ENCODE peak calls at places on chromosomes 13 and 19, in eight cellular contexts. B, M, E, Q, K, A, V and R are unnamed samples.

GRCh38 chr19:40191836-40192646 is 815 bp downstream of the MAP3K10 start:
- DNase-seq in B (peak), M (no peak), E (peak), Q (peak), K (peak), A (peak), V (peak), R (peak)

GRCh38 chr13:114130708-114131580 is 1.5 kb downstream of the RASA3 start:
- DNase-seq in B (peak), M (no peak), E (peak), Q (peak), K (peak), A (peak), V (no peak), R (peak)

GRCh38 chr19:15128162-15128770 is 21.1 kb downstream of the SYDE1 start:
- DNase-seq in B (no peak), M (no peak), E (peak), Q (no peak), K (no peak), A (no peak), V (no peak), R (no peak)

GRCh38 chr13:51902776-51903175 is 41.0 kb downstream of the CCDC70 start:
- DNase-seq in B (no peak), M (no peak), E (no peak), Q (no peak), K (no peak), A (peak), V (no peak), R (no peak)

GRCh38 chr13:46405457-46405856 is 18.4 kb upstream of the RUBCNL start:
- DNase-seq in B (no peak), M (no peak), E (no peak), Q (no peak), K (no peak), A (peak), V (no peak), R (no peak)

GRCh38 chr13:31965361-31966066 is 66.1 kb upstream of the FRY start:
- DNase-seq in B (no peak), M (no peak), E (peak), Q (no peak), K (peak), A (peak), V (no peak), R (no peak)

GRCh38 chr19:16363852-16364230 is 39.2 kb downstream of the KLF2 start:
- DNase-seq in B (no peak), M (no peak), E (no peak), Q (no peak), K (no peak), A (no peak), V (no peak), R (no peak)

GRCh38 chr19:46915386-46915785 is 54.6 kb downstream of the ARHGAP35 start:
- DNase-seq in B (no peak), M (no peak), E (no peak), Q (no peak), K (no peak), A (no peak), V (no peak), R (no peak)

GRCh38 chr13:30743319-30744055 is 8.1 kb downstream of the ALOX5AP start:
- DNase-seq in B (peak), M (peak), E (peak), Q (no peak), K (peak), A (peak), V (no peak), R (no peak)

GRCh38 chr13:108919036-108919907 is 289.9 kb downstream of the MYO16 start:
- DNase-seq in B (no peak), M (peak), E (peak), Q (no peak), K (peak), A (no peak), V (no peak), R (no peak)

GRCh38 chr13:23960566-23961156 is 63.4 kb upstream of the C1QTNF9B start:
- DNase-seq in B (no peak), M (no peak), E (peak), Q (no peak), K (peak), A (peak), V (no peak), R (peak)

GRCh38 chr13:105642511-105642958 is 892.9 kb downstream of the EFNB2 start:
- DNase-seq in B (no peak), M (no peak), E (peak), Q (no peak), K (peak), A (no peak), V (no peak), R (no peak)

DNA sequence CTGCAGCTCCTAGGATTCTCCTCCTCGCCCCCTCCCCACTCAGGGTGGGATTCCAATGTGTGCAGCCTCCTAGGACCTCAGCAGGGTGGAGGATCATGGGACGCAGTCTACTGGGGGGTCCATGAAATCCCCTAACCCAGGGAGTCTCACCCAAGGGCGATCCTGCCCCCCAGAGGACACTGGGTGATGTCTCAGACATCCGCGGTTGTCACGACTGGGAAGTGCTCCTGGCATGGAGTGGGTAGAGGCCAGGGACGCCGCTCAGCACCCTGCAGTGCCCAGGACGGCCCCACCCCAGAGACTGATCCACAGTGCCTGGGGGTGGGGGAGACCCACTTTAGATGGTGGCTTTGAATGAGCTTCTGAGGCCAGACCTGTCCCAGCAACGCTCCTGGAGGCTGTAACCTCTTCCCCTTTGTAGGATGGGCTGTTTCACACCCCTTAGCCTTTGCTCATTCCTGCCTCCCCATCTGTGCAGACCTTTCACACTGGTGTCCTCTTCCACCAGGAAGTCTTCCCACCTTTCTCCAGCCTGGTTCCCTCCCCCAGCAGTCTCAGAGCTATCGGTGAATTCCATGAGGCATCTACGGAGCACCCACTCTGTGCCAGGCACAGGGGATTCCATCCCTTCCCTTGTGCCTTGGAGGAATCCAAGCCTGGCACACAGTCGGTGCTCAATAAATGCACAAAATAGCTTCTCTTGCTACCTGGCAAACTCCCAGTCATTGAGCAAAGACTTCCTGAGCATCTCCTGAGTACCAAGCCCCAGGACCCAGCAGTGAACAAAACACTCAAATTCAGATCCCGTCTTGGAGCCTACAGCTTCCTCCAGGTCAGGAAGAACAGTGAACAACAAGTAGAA is 10.5 kb downstream of the SMIM24 start:
- DNase-seq in B (no peak), M (no peak), E (no peak), Q (no peak), K (no peak), A (no peak), V (no peak), R (no peak)
- TF ChIP-seq CTCF in B (no peak), M (no peak), E (no peak), Q (no peak), K (no peak), A (no peak), V (no peak), R (no peak)

DNA sequence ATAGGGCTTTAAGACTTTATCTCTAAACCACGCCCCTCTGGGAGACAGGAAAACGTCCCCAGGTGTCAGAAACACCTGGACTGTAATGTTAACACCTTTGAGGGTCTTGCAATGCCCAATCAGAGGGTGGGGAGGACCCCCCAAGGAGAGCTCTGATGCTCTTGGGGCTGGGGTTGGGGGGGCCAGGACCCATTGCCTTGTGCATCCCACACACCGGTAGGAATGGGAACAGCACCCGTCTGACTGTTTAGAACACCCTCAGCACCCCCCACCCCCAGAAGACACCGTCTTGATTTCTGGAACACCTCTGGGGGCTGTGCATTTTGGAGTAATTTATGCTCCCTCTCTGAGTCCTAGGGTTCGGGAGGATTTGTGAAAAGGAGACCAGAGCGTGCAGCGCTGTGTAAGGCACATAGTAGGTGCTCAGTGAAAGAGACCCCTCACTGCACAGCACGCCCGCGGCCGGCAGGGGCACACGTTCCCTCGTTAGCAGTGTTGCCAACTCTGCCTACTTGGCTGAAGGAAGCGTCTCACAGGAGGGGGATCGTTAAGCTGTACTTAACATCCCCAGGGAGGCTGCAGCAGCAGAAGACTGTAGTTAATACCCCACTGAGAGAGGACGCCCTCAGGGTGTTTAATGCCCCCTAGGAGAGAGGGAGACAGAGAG is 2.8 kb upstream of the ERFL start:
- DNase-seq in B (no peak), M (no peak), E (no peak), Q (no peak), K (no peak), A (peak), V (peak), R (no peak)
- TF ChIP-seq CTCF in B (peak), M (no peak), E (peak), Q (peak), K (peak), A (peak), V (peak), R (peak)

DNA sequence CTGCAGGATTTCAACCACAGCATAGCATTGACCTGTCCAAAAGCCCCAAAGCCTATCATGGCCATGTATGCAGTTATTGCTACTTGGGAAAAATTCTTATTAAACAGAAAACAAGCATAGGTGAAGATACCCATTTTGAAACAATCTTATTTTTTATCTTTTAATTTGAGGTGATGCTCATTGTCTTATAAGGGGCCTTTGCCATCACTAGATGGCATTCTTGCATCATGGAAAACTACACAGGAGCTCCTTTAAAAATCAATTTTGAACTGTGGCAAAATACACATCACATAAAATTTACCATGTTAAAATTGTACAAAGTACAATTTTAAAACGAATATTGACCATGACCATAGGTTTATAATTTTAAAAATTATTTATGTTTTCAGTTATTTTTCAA is 38.9 kb upstream of the ZNF835 start:
- DNase-seq in B (no peak), M (no peak), E (no peak), Q (no peak), K (no peak), A (no peak), V (no peak), R (no peak)
- TF ChIP-seq CTCF in B (no peak), M (no peak), E (no peak), Q (no peak), K (no peak), A (no peak), V (no peak), R (no peak)

GRCh38 chr13:27450921-27451461 is 627 bp upstream of the MTIF3 start:
- DNase-seq in B (peak), M (peak), E (peak), Q (peak), K (peak), A (no peak), V (peak), R (peak)

GRCh38 chr13:27449081-27449603 is 1.2 kb downstream of the MTIF3 start:
- DNase-seq in B (no peak), M (no peak), E (no peak), Q (no peak), K (no peak), A (no peak), V (no peak), R (no peak)

GRCh38 chr13:27448308-27448707 is 2.1 kb downstream of the MTIF3 start:
- DNase-seq in B (no peak), M (no peak), E (no peak), Q (no peak), K (no peak), A (no peak), V (no peak), R (no peak)

GRCh38 chr13:27446986-27447583 is 3.3 kb downstream of the MTIF3 start:
- DNase-seq in B (peak), M (no peak), E (no peak), Q (no peak), K (no peak), A (peak), V (no peak), R (no peak)

DNA sequence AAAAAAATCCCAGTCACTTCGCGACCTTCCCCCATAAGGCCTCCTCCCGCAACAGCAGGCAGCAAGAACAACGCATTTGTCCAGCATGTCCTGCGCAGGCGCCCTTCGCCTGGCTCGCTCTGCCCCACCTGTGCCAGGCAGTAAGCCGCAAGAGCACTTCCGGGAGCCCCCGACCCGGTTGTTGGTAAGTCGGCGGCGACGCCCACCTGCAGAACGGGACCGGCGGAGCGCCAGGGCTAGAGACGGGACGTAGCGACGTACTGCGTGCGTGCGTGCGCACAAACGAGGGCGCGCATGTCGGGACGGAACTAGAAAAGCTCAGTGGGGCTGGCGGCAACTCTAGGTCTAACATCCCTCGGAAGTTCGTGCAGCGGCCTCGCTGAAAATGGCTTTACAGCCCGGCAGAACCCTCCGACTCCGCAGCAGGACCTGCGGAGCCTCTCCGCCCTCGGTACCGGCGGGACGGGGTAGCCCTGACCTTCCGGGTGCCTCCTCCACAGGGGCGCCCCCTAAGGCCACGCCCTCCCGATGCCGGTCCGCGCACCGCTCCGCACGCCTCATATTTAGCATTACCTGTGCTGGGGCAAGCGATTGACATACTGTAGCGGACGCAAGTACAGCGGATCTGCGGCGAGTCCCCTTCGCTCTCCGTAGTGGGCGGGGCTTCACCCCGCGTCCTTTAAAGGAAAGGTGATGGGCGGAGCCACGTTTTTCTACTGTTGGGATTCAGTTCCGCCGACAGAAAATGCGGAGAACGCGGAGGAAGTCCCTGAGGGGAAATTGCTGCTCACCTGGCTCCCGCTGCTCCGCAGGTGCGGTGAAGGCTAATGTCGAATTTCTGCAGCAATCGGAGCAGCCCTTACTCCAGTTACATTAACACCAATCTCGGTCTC is at the start of gene MTIF3:
- DNase-seq in B (peak), M (peak), E (peak), Q (peak), K (peak), A (peak), V (peak), R (peak)
- TF ChIP-seq CTCF in B (peak), M (no peak), E (no peak), Q (no peak), K (no peak), A (peak), V (no peak), R (no peak)

DNA sequence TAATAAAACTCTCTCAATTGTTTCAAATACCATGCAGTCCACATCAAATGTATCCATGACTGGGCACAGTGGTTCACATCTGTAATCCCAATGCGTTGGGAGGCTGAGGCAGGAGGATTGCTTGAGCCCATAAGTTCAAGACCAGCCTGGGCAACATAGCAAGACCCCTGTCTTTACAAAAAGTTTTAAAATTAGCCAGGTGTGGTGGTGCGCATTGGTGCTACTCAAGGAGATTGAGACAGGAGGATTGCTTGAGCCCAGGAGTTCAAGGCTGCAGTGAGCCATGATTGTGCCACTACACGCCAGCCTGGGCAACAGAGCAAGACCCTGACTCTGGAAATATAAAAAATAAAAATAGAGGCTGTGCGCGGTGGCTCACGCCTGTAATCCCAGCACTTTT is 5.0 kb downstream of the CLIP3 start:
- DNase-seq in B (no peak), M (no peak), E (no peak), Q (no peak), K (no peak), A (no peak), V (no peak), R (no peak)
- TF ChIP-seq CTCF in B (no peak), M (no peak), E (no peak), Q (no peak), K (no peak), A (no peak), V (no peak), R (no peak)

GRCh38 chr19:7679771-7680605 is 645 bp upstream of the TRAPPC5 start:
- DNase-seq in B (no peak), M (no peak), E (no peak), Q (no peak), K (no peak), A (no peak), V (no peak), R (no peak)

GRCh38 chr19:7680606-7681335 is at the start of gene TRAPPC5:
- DNase-seq in B (peak), M (peak), E (peak), Q (peak), K (peak), A (peak), V (peak), R (peak)

GRCh38 chr19:7679017-7679720 is 1.5 kb upstream of the TRAPPC5 start:
- DNase-seq in B (peak), M (no peak), E (no peak), Q (no peak), K (no peak), A (peak), V (no peak), R (no peak)

GRCh38 chr19:7681336-7682174 is 922 bp downstream of the TRAPPC5 start:
- DNase-seq in B (peak), M (peak), E (peak), Q (peak), K (peak), A (peak), V (peak), R (peak)

GRCh38 chr19:7682175-7682855 is 1.7 kb downstream of the TRAPPC5 start:
- DNase-seq in B (no peak), M (no peak), E (no peak), Q (no peak), K (no peak), A (no peak), V (peak), R (no peak)
- TF ChIP-seq CTCF in B (no peak), M (no peak), E (peak), Q (no peak), K (peak), A (no peak), V (no peak), R (no peak)

GRCh38 chr13:60431108-60431700 is 34.2 kb downstream of the TDRD3 start:
- DNase-seq in B (no peak), M (no peak), E (peak), Q (no peak), K (peak), A (peak), V (no peak), R (no peak)
- TF ChIP-seq CTCF in B (peak), M (peak), E (peak), Q (peak), K (peak), A (peak), V (peak), R (peak)

DNA sequence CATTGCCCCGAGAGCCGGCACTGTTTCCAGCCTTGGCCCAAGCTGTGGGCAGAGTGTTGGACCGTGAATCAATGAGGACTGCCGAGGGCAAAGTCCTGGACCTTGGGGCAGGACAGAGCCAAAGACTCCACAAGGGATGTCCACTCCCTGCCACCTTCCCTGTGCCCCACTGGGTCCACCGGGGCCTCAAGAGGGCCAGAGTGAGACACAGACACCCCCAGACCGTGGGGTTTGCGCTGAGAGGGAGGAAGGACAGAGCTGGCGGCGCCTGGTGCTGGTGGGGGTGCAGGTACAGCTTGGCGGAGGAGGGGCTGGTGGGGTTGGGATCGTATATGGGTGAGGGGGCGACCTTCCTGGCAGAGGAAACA is 11.8 kb downstream of the MAST3 start:
- DNase-seq in B (peak), M (no peak), E (no peak), Q (no peak), K (no peak), A (no peak), V (no peak), R (no peak)
- TF ChIP-seq CTCF in B (no peak), M (no peak), E (no peak), Q (no peak), K (no peak), A (no peak), V (no peak), R (no peak)

GRCh38 chr13:92954746-92955145 is 271.9 kb upstream of the GPC6 start:
- DNase-seq in B (no peak), M (no peak), E (peak), Q (no peak), K (no peak), A (no peak), V (no peak), R (no peak)

GRCh38 chr13:92963029-92963428 is 263.6 kb upstream of the GPC6 start:
- DNase-seq in B (no peak), M (no peak), E (peak), Q (no peak), K (peak), A (no peak), V (no peak), R (no peak)

GRCh38 chr13:92959790-92960189 is 266.8 kb upstream of the GPC6 start:
- DNase-seq in B (no peak), M (no peak), E (no peak), Q (no peak), K (no peak), A (no peak), V (no peak), R (no peak)
- TF ChIP-seq CTCF in B (no peak), M (no peak), E (no peak), Q (no peak), K (no peak), A (no peak), V (no peak), R (no peak)